ENCODE peak calls at places on chromosomes 1 and 21, in seven cellular contexts. One of them, this sample, is unnamed.

GRCh38 chr1:33848205-33848604 is 15.7 kb upstream of the HMGB4 start:
- DNase-seq in A549: no peak
- DNase-seq in CD8-positive, alpha-beta memory T cell: no peak
- DNase-seq in lower lobe of right lung: no peak
- DNase-seq in neural crest cell: no peak
- DNase-seq in kidney glomerular epithelial cell: no peak
- DNase-seq in NCI-H510A treated with DMSO at 0.1 percent for 48 hours: no peak
- DNase-seq in this sample: no peak

GRCh38 chr1:113868387-113869083 is 3.0 kb downstream of the PTPN22 start:
- DNase-seq in neural crest cell: no peak
- DNase-seq in NCI-H510A treated with DMSO at 0.1 percent for 48 hours: no peak
- DNase-seq in lower lobe of right lung: no peak
- DNase-seq in kidney glomerular epithelial cell: no peak
- DNase-seq in CD8-positive, alpha-beta memory T cell: no peak
- DNase-seq in A549: no peak
- DNase-seq in this sample: no peak

GRCh38 chr1:169604781-169605560 is 18.7 kb upstream of the F5 start:
- DNase-seq in NCI-H510A treated with DMSO at 0.1 percent for 48 hours: no peak
- DNase-seq in neural crest cell: no peak
- DNase-seq in CD8-positive, alpha-beta memory T cell: peak
- DNase-seq in kidney glomerular epithelial cell: no peak
- DNase-seq in lower lobe of right lung: peak
- DNase-seq in A549: no peak
- DNase-seq in this sample: no peak

GRCh38 chr1:109482796-109483638 is 688 bp upstream of the ATXN7L2 start:
- DNase-seq in lower lobe of right lung: peak
- DNase-seq in kidney glomerular epithelial cell: no peak
- DNase-seq in NCI-H510A treated with DMSO at 0.1 percent for 48 hours: peak
- DNase-seq in A549: no peak
- DNase-seq in CD8-positive, alpha-beta memory T cell: peak
- DNase-seq in neural crest cell: peak
- DNase-seq in this sample: no peak

GRCh38 chr1:155983191-155984023 is 5.1 kb upstream of the ARHGEF2 start:
- DNase-seq in CD8-positive, alpha-beta memory T cell: no peak
- DNase-seq in neural crest cell: peak
- DNase-seq in lower lobe of right lung: no peak
- DNase-seq in NCI-H510A treated with DMSO at 0.1 percent for 48 hours: peak
- DNase-seq in A549: peak
- DNase-seq in kidney glomerular epithelial cell: peak
- DNase-seq in this sample: no peak

GRCh38 chr1:231558711-231559205 is 30.3 kb downstream of the TSNAX start:
- DNase-seq in lower lobe of right lung: no peak
- DNase-seq in A549: no peak
- DNase-seq in kidney glomerular epithelial cell: no peak
- DNase-seq in neural crest cell: no peak
- DNase-seq in CD8-positive, alpha-beta memory T cell: no peak
- DNase-seq in NCI-H510A treated with DMSO at 0.1 percent for 48 hours: no peak
- DNase-seq in this sample: no peak

GRCh38 chr1:118223426-118223825 is 38.4 kb upstream of the SPAG17 start:
- DNase-seq in CD8-positive, alpha-beta memory T cell: no peak
- DNase-seq in neural crest cell: peak
- DNase-seq in lower lobe of right lung: no peak
- DNase-seq in kidney glomerular epithelial cell: no peak
- DNase-seq in NCI-H510A treated with DMSO at 0.1 percent for 48 hours: no peak
- DNase-seq in A549: no peak
- DNase-seq in this sample: no peak

GRCh38 chr21:36465481-36465880 is 14.4 kb downstream of the CLDN14 start:
- DNase-seq in A549: no peak
- DNase-seq in CD8-positive, alpha-beta memory T cell: no peak
- DNase-seq in lower lobe of right lung: no peak
- DNase-seq in neural crest cell: no peak
- DNase-seq in kidney glomerular epithelial cell: no peak
- DNase-seq in NCI-H510A treated with DMSO at 0.1 percent for 48 hours: no peak
- DNase-seq in this sample: no peak

GRCh38 chr1:184672013-184672726 is 82.5 kb downstream of the EDEM3 start:
- DNase-seq in A549: no peak
- DNase-seq in neural crest cell: no peak
- DNase-seq in kidney glomerular epithelial cell: no peak
- DNase-seq in lower lobe of right lung: no peak
- DNase-seq in CD8-positive, alpha-beta memory T cell: no peak
- DNase-seq in NCI-H510A treated with DMSO at 0.1 percent for 48 hours: no peak
- DNase-seq in this sample: no peak

GRCh38 chr1:33298623-33299277 is 22.1 kb downstream of the A3GALT2 start:
- DNase-seq in A549: peak
- DNase-seq in NCI-H510A treated with DMSO at 0.1 percent for 48 hours: peak
- DNase-seq in lower lobe of right lung: peak
- DNase-seq in CD8-positive, alpha-beta memory T cell: peak
- DNase-seq in neural crest cell: peak
- DNase-seq in kidney glomerular epithelial cell: peak
- DNase-seq in this sample: peak

GRCh38 chr1:24745711-24746582 is 700 bp downstream of the CLIC4 start:
- DNase-seq in NCI-H510A treated with DMSO at 0.1 percent for 48 hours: peak
- DNase-seq in lower lobe of right lung: peak
- DNase-seq in neural crest cell: peak
- DNase-seq in CD8-positive, alpha-beta memory T cell: no peak
- DNase-seq in A549: peak
- DNase-seq in kidney glomerular epithelial cell: no peak
- DNase-seq in this sample: peak

GRCh38 chr1:177306981-177307380 is 136.2 kb downstream of the BRINP2 start:
- DNase-seq in kidney glomerular epithelial cell: no peak
- DNase-seq in NCI-H510A treated with DMSO at 0.1 percent for 48 hours: no peak
- DNase-seq in A549: no peak
- DNase-seq in CD8-positive, alpha-beta memory T cell: no peak
- DNase-seq in lower lobe of right lung: no peak
- DNase-seq in neural crest cell: no peak
- DNase-seq in this sample: no peak

This sample was measured in T47D.